ENCODE peak calls at places on chromosomes 11 and 22, in four cellular contexts. One of them, this sample, is unnamed.

GRCh38 chr11:42315267-42315666 is 855.8 kb upstream of the LRRC4C start:
- DNase-seq in mesendoderm: no peak
- DNase-seq in H9: no peak
- DNase-seq in IMR-90: no peak
- DNase-seq in this sample: no peak

GRCh38 chr11:326842-327580 is 6.4 kb upstream of the IFITM3 start:
- DNase-seq in mesendoderm: no peak
- DNase-seq in H9: no peak
- DNase-seq in IMR-90: peak
- DNase-seq in this sample: no peak

GRCh38 chr11:126502982-126503381 is 147.5 kb downstream of the ST3GAL4 start:
- DNase-seq in mesendoderm: peak
- DNase-seq in H9: no peak
- DNase-seq in IMR-90: no peak
- DNase-seq in this sample: no peak

GRCh38 chr11:18994860-18995259 is 55.6 kb upstream of the MRGPRX1 start:
- DNase-seq in mesendoderm: no peak
- DNase-seq in H9: no peak
- DNase-seq in IMR-90: no peak
- DNase-seq in this sample: no peak

GRCh38 chr11:75454987-75455386 is 22.0 kb upstream of the KLHL35 start:
- DNase-seq in mesendoderm: no peak
- DNase-seq in H9: no peak
- DNase-seq in IMR-90: no peak
- DNase-seq in this sample: no peak

GRCh38 chr11:27972432-27973170 is 135.4 kb downstream of the KIF18A start:
- DNase-seq in mesendoderm: no peak
- DNase-seq in H9: no peak
- DNase-seq in IMR-90: no peak
- DNase-seq in this sample: no peak

GRCh38 chr11:14835491-14836105 is 56.4 kb downstream of the CYP2R1 start:
- DNase-seq in mesendoderm: no peak
- DNase-seq in H9: no peak
- DNase-seq in IMR-90: peak
- DNase-seq in this sample: no peak

GRCh38 chr11:118338637-118339061 is 3.9 kb downstream of the CD3D start:
- DNase-seq in mesendoderm: peak
- DNase-seq in H9: no peak
- DNase-seq in IMR-90: no peak
- DNase-seq in this sample: no peak

GRCh38 chr11:62108971-62109391 is 14.8 kb upstream of the INCENP start:
- DNase-seq in mesendoderm: no peak
- DNase-seq in H9: no peak
- DNase-seq in IMR-90: peak
- DNase-seq in this sample: no peak

GRCh38 chr11:100855466-100856067 is 168.5 kb downstream of the ARHGAP42 start:
- DNase-seq in mesendoderm: peak
- DNase-seq in H9: no peak
- DNase-seq in IMR-90: peak
- DNase-seq in this sample: no peak

GRCh38 chr22:30314918-30315317 is 11.8 kb downstream of the TBC1D10A start:
- DNase-seq in mesendoderm: peak
- DNase-seq in H9: no peak
- DNase-seq in IMR-90: peak
- DNase-seq in this sample: no peak

GRCh38 chr22:41197046-41197807 is 7.9 kb upstream of the L3MBTL2 start:
- DNase-seq in mesendoderm: peak
- DNase-seq in H9: peak
- DNase-seq in IMR-90: peak
- DNase-seq in this sample: peak

GRCh38 chr11:107482234-107482633 is 24.6 kb upstream of the CWF19L2 start:
- DNase-seq in mesendoderm: no peak
- DNase-seq in H9: no peak
- DNase-seq in IMR-90: no peak
- DNase-seq in this sample: no peak

GRCh38 chr11:24900524-24900923 is 403.7 kb downstream of the LUZP2 start:
- DNase-seq in mesendoderm: no peak
- DNase-seq in H9: no peak
- DNase-seq in IMR-90: peak
- DNase-seq in this sample: no peak

GRCh38 chr22:50439314-50440250 is 35.3 kb downstream of the SBF1 start:
- DNase-seq in mesendoderm: no peak
- DNase-seq in H9: no peak
- DNase-seq in IMR-90: no peak
- DNase-seq in this sample: no peak

GRCh38 chr11:129593098-129593497 is 217.4 kb downstream of the BARX2 start:
- DNase-seq in mesendoderm: peak
- DNase-seq in H9: no peak
- DNase-seq in IMR-90: no peak
- DNase-seq in this sample: no peak

GRCh38 chr22:41951898-41952474 is at the start of gene SMIM45:
- DNase-seq in mesendoderm: peak
- DNase-seq in H9: peak
- DNase-seq in IMR-90: no peak
- DNase-seq in this sample: peak

GRCh38 chr11:57460017-57460755 is at the start of gene RTN4RL2:
- DNase-seq in mesendoderm: peak
- DNase-seq in H9: peak
- DNase-seq in IMR-90: peak
- DNase-seq in this sample: peak

GRCh38 chr11:86595401-86595800 is 77.0 kb downstream of the ME3 start:
- DNase-seq in mesendoderm: no peak
- DNase-seq in H9: no peak
- DNase-seq in IMR-90: no peak
- DNase-seq in this sample: no peak

GRCh38 chr11:44066732-44067131 is 662 bp downstream of the ACCS start:
- DNase-seq in mesendoderm: no peak
- DNase-seq in H9: no peak
- DNase-seq in IMR-90: peak
- DNase-seq in this sample: no peak

GRCh38 chr11:67572747-67573419 is 10.7 kb upstream of the GSTP1 start:
- DNase-seq in mesendoderm: peak
- DNase-seq in H9: peak
- DNase-seq in IMR-90: peak
- DNase-seq in this sample: no peak

GRCh38 chr11:616320-617220 is 820 bp upstream of the IRF7 start:
- DNase-seq in mesendoderm: no peak
- DNase-seq in H9: no peak
- DNase-seq in IMR-90: no peak
- DNase-seq in this sample: no peak

GRCh38 chr11:11263238-11264030 is 89.6 kb downstream of the CSNK2A3 start:
- DNase-seq in mesendoderm: peak
- DNase-seq in H9: no peak
- DNase-seq in IMR-90: peak
- DNase-seq in this sample: no peak

GRCh38 chr11:131668867-131669780 is 298.7 kb downstream of the NTM start:
- DNase-seq in mesendoderm: peak
- DNase-seq in H9: peak
- DNase-seq in IMR-90: peak
- DNase-seq in this sample: peak

GRCh38 chr11:106381895-106382294 is 304.4 kb downstream of the AASDHPPT start:
- DNase-seq in mesendoderm: peak
- DNase-seq in H9: peak
- DNase-seq in IMR-90: no peak
- DNase-seq in this sample: no peak

GRCh38 chr22:44523981-44524759 is 26.1 kb upstream of the RTL6 start:
- DNase-seq in mesendoderm: no peak
- DNase-seq in H9: peak
- DNase-seq in IMR-90: peak
- DNase-seq in this sample: no peak

GRCh38 chr11:132941024-132941646 is 591.2 kb downstream of the OPCML start:
- DNase-seq in mesendoderm: peak
- DNase-seq in H9: no peak
- DNase-seq in IMR-90: peak
- DNase-seq in this sample: peak

GRCh38 chr11:111388431-111388830 is 9.4 kb upstream of the POU2AF1 start:
- DNase-seq in mesendoderm: no peak
- DNase-seq in H9: no peak
- DNase-seq in IMR-90: no peak
- DNase-seq in this sample: no peak

GRCh38 chr11:103961010-103961409 is 75.4 kb upstream of the DDI1 start:
- DNase-seq in mesendoderm: no peak
- DNase-seq in H9: no peak
- DNase-seq in IMR-90: peak
- DNase-seq in this sample: no peak

GRCh38 chr22:26429458-26430238 is 588 bp downstream of the ASPHD2 start:
- DNase-seq in mesendoderm: no peak
- DNase-seq in H9: no peak
- DNase-seq in IMR-90: no peak
- DNase-seq in this sample: no peak

GRCh38 chr11:113553235-113553634 is 78.0 kb upstream of the DRD2 start:
- DNase-seq in mesendoderm: peak
- DNase-seq in H9: peak
- DNase-seq in IMR-90: peak
- DNase-seq in this sample: peak

GRCh38 chr11:9210224-9210921 is 54.8 kb downstream of the DENND5A start:
- DNase-seq in mesendoderm: peak
- DNase-seq in H9: no peak
- DNase-seq in IMR-90: no peak
- DNase-seq in this sample: no peak

GRCh38 chr11:119520400-119520799 is 97.4 kb upstream of the THY1 start:
- DNase-seq in mesendoderm: peak
- DNase-seq in H9: no peak
- DNase-seq in IMR-90: no peak
- DNase-seq in this sample: no peak

GRCh38 chr11:75633409-75634011 is 35.3 kb downstream of the MAP6 start:
- DNase-seq in mesendoderm: peak
- DNase-seq in H9: no peak
- DNase-seq in IMR-90: no peak
- DNase-seq in this sample: no peak

GRCh38 chr11:112042161-112042960 is 17.2 kb downstream of the DLAT start:
- DNase-seq in mesendoderm: peak
- DNase-seq in H9: no peak
- DNase-seq in IMR-90: peak
- DNase-seq in this sample: no peak

GRCh38 chr22:16957781-16958180 is 50.2 kb downstream of the GAB4 start:
- DNase-seq in mesendoderm: no peak
- DNase-seq in H9: peak
- DNase-seq in IMR-90: no peak
- DNase-seq in this sample: no peak

GRCh38 chr11:62925745-62926668 is 4.8 kb upstream of the CHRM1 start:
- DNase-seq in mesendoderm: peak
- DNase-seq in H9: no peak
- DNase-seq in IMR-90: no peak
- DNase-seq in this sample: no peak

GRCh38 chr11:130531061-130531460 is 82.6 kb downstream of the ADAMTS15 start:
- DNase-seq in mesendoderm: no peak
- DNase-seq in H9: no peak
- DNase-seq in IMR-90: no peak
- DNase-seq in this sample: no peak

DNA sequence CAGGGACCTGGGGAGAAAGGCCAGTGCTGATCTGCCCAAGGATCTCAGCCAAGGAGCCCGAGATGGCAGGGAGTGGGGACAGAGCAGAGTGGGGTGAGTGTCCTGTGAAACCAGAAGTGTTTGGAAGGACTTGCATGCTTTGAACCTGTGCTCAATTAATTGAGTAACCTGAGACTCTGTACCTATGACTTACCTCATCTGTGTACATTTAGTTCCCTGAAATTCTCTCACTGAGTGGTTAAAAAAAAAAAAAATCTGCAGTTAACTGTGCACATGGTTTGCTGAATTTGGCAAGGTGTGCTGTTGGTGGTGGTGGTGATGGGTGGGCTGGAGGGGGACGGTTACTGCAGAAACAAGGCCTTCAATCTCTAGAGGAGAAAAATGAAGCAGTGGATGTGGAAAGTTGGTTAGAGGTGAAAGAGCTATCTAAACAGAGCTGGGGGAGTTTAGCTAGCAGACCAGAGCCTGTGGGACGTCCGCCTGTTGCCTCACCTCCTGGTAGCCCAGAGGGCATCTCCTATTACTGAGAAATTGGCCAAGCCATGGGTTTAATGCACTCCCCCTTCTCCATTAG is 8.3 kb upstream of the SORL1-AS1 start:
- DNase-seq in mesendoderm: no peak
- DNase-seq in H9: no peak
- DNase-seq in IMR-90: no peak
- DNase-seq in this sample: no peak
- H2BK5ac ChIP-seq in mesendoderm: no peak
- H2BK5ac ChIP-seq in H9: no peak
- H2BK5ac ChIP-seq in IMR-90: no peak
- H2BK5ac ChIP-seq in this sample: no peak

GRCh38 chr11:32893091-32893946 is 708 bp downstream of the QSER1 start:
- DNase-seq in mesendoderm: peak
- DNase-seq in H9: peak
- DNase-seq in IMR-90: peak
- DNase-seq in this sample: peak

GRCh38 chr11:32891657-32892354 is 805 bp upstream of the QSER1 start:
- DNase-seq in mesendoderm: peak
- DNase-seq in H9: no peak
- DNase-seq in IMR-90: no peak
- DNase-seq in this sample: no peak

GRCh38 chr11:32895471-32895870 is 2.9 kb downstream of the QSER1 start:
- DNase-seq in mesendoderm: peak
- DNase-seq in H9: no peak
- DNase-seq in IMR-90: no peak
- DNase-seq in this sample: no peak

GRCh38 chr11:32892355-32893090 is at the start of gene QSER1:
- DNase-seq in mesendoderm: peak
- DNase-seq in H9: peak
- DNase-seq in IMR-90: peak
- DNase-seq in this sample: peak

GRCh38 chr11:32893947-32894827 is 1.6 kb downstream of the QSER1 start:
- DNase-seq in mesendoderm: peak
- DNase-seq in H9: peak
- DNase-seq in IMR-90: peak
- DNase-seq in this sample: peak
- H2AK5ac ChIP-seq in mesendoderm: no peak
- H2AK5ac ChIP-seq in H9: no peak
- H2AK5ac ChIP-seq in IMR-90: no peak
- H2AK5ac ChIP-seq in this sample: peak

GRCh38 chr11:110296226-110297081 is at the start of gene RDX:
- DNase-seq in mesendoderm: peak
- DNase-seq in H9: peak
- DNase-seq in IMR-90: peak
- DNase-seq in this sample: peak

GRCh38 chr11:110297082-110297725 is 790 bp upstream of the RDX start:
- DNase-seq in mesendoderm: peak
- DNase-seq in H9: no peak
- DNase-seq in IMR-90: peak
- DNase-seq in this sample: no peak

GRCh38 chr11:110295086-110295485 is 1.3 kb downstream of the RDX start:
- DNase-seq in mesendoderm: no peak
- DNase-seq in H9: no peak
- DNase-seq in IMR-90: no peak
- DNase-seq in this sample: no peak

GRCh38 chr11:110294509-110294908 is 1.9 kb downstream of the RDX start:
- DNase-seq in mesendoderm: no peak
- DNase-seq in H9: no peak
- DNase-seq in IMR-90: no peak
- DNase-seq in this sample: no peak

GRCh38 chr11:110295487-110296225 is 758 bp downstream of the RDX start:
- DNase-seq in mesendoderm: peak
- DNase-seq in H9: peak
- DNase-seq in IMR-90: peak
- DNase-seq in this sample: peak
- H2BK5ac ChIP-seq in mesendoderm: peak
- H2BK5ac ChIP-seq in H9: no peak
- H2BK5ac ChIP-seq in IMR-90: peak
- H2BK5ac ChIP-seq in this sample: peak

GRCh38 chr11:120545813-120546212 is 34.3 kb downstream of the GRIK4 start:
- DNase-seq in mesendoderm: no peak
- DNase-seq in H9: no peak
- DNase-seq in IMR-90: no peak
- DNase-seq in this sample: no peak
- H2AK5ac ChIP-seq in mesendoderm: no peak
- H2AK5ac ChIP-seq in H9: no peak
- H2AK5ac ChIP-seq in IMR-90: peak
- H2AK5ac ChIP-seq in this sample: no peak